ENCODE peak calls at places on chromosome 1, in ten cellular contexts. One of them, this sample, is unnamed.
A peak's percentile ranks its signal among the peaks of the same experiment; 100 is the strongest.

GRCh38 chr1:117007719-117008013 is 6.1 kb downstream of the CD101 start:
- DNase-seq in HepG2: no peak
- DNase-seq in spleen: no peak
- DNase-seq in sigmoid colon: no peak
- DNase-seq in right lobe of liver: no peak
- DNase-seq in stomach: no peak
- DNase-seq in ovary: no peak
- DNase-seq in heart left ventricle: no peak
- DNase-seq in gastrocnemius medialis: no peak
- DNase-seq in vagina: no peak
- DNase-seq in this sample: no peak

GRCh38 chr1:210089848-210090247 is 142.7 kb upstream of the SERTAD4 start:
- DNase-seq in HepG2: no peak
- DNase-seq in right lobe of liver: no peak
- DNase-seq in spleen: no peak
- DNase-seq in heart left ventricle: no peak
- DNase-seq in gastrocnemius medialis: no peak
- DNase-seq in ovary: no peak
- DNase-seq in sigmoid colon: no peak
- DNase-seq in stomach: no peak
- DNase-seq in vagina: no peak
- DNase-seq in this sample: no peak

GRCh38 chr1:180269848-180270766 is 40.0 kb downstream of the LHX4 start:
- DNase-seq in sigmoid colon: peak; percentile 73
- DNase-seq in right lobe of liver: no peak
- DNase-seq in ovary: no peak
- DNase-seq in heart left ventricle: no peak
- DNase-seq in spleen: peak; percentile 59
- DNase-seq in HepG2: peak; percentile 69
- DNase-seq in vagina: peak; percentile 70
- DNase-seq in stomach: peak; percentile 46
- DNase-seq in gastrocnemius medialis: peak; percentile 16
- DNase-seq in this sample: no peak

GRCh38 chr1:54883349-54884102 is 3.5 kb downstream of the DHCR24 start:
- DNase-seq in right lobe of liver: no peak
- DNase-seq in heart left ventricle: no peak
- DNase-seq in HepG2: peak; percentile 76
- DNase-seq in vagina: no peak
- DNase-seq in ovary: no peak
- DNase-seq in sigmoid colon: no peak
- DNase-seq in spleen: no peak
- DNase-seq in gastrocnemius medialis: peak; percentile 58
- DNase-seq in stomach: no peak
- DNase-seq in this sample: no peak

GRCh38 chr1:167293057-167293456 is 72.4 kb downstream of the POU2F1 start:
- DNase-seq in sigmoid colon: no peak
- DNase-seq in ovary: no peak
- DNase-seq in right lobe of liver: no peak
- DNase-seq in vagina: no peak
- DNase-seq in heart left ventricle: no peak
- DNase-seq in gastrocnemius medialis: no peak
- DNase-seq in spleen: no peak
- DNase-seq in stomach: no peak
- DNase-seq in HepG2: no peak
- DNase-seq in this sample: no peak

GRCh38 chr1:45802343-45803298 is 791 bp upstream of the MAST2 start:
- DNase-seq in heart left ventricle: peak; percentile 91
- DNase-seq in ovary: peak; percentile 81
- DNase-seq in vagina: peak; percentile 95
- DNase-seq in spleen: no peak
- DNase-seq in right lobe of liver: no peak
- DNase-seq in sigmoid colon: peak; percentile 94
- DNase-seq in HepG2: peak; percentile 84
- DNase-seq in gastrocnemius medialis: peak; percentile 92
- DNase-seq in stomach: peak; percentile 59
- DNase-seq in this sample: peak; percentile 68

GRCh38 chr1:39857479-39857878 is 25.8 kb downstream of the TRIT1 start:
- DNase-seq in spleen: no peak
- DNase-seq in vagina: no peak
- DNase-seq in right lobe of liver: no peak
- DNase-seq in sigmoid colon: no peak
- DNase-seq in gastrocnemius medialis: no peak
- DNase-seq in HepG2: no peak
- DNase-seq in heart left ventricle: no peak
- DNase-seq in ovary: no peak
- DNase-seq in stomach: no peak
- DNase-seq in this sample: no peak

GRCh38 chr1:189619682-189620332 is 857.9 kb downstream of the BRINP3 start:
- DNase-seq in spleen: no peak
- DNase-seq in gastrocnemius medialis: no peak
- DNase-seq in stomach: no peak
- DNase-seq in ovary: no peak
- DNase-seq in heart left ventricle: no peak
- DNase-seq in vagina: no peak
- DNase-seq in HepG2: peak; percentile 15
- DNase-seq in right lobe of liver: no peak
- DNase-seq in sigmoid colon: no peak
- DNase-seq in this sample: no peak

GRCh38 chr1:86994061-86994460 is 79.6 kb downstream of the HS2ST1 start:
- DNase-seq in sigmoid colon: no peak
- DNase-seq in vagina: no peak
- DNase-seq in HepG2: no peak
- DNase-seq in heart left ventricle: no peak
- DNase-seq in spleen: no peak
- DNase-seq in ovary: no peak
- DNase-seq in right lobe of liver: no peak
- DNase-seq in stomach: no peak
- DNase-seq in gastrocnemius medialis: no peak
- DNase-seq in this sample: no peak

GRCh38 chr1:31683997-31684396 is 19.8 kb downstream of the COL16A1 start:
- DNase-seq in spleen: no peak
- DNase-seq in stomach: peak; percentile 56
- DNase-seq in heart left ventricle: no peak
- DNase-seq in ovary: no peak
- DNase-seq in gastrocnemius medialis: no peak
- DNase-seq in sigmoid colon: no peak
- DNase-seq in right lobe of liver: no peak
- DNase-seq in HepG2: no peak
- DNase-seq in vagina: no peak
- DNase-seq in this sample: no peak
- TF ChIP-seq POLR2A in spleen: no peak
- TF ChIP-seq POLR2A in stomach: no peak
- TF ChIP-seq POLR2A in heart left ventricle: no peak
- TF ChIP-seq POLR2A in ovary: no peak
- TF ChIP-seq POLR2A in gastrocnemius medialis: no peak
- TF ChIP-seq POLR2A in sigmoid colon: no peak
- TF ChIP-seq POLR2A in right lobe of liver: no peak
- TF ChIP-seq POLR2A in HepG2: no peak
- TF ChIP-seq POLR2A in vagina: no peak
- TF ChIP-seq POLR2A in this sample: no peak

GRCh38 chr1:23394176-23394575 is 24.5 kb upstream of the ZNF436 start:
- DNase-seq in gastrocnemius medialis: no peak
- DNase-seq in sigmoid colon: no peak
- DNase-seq in HepG2: no peak
- DNase-seq in ovary: peak; percentile 64
- DNase-seq in vagina: no peak
- DNase-seq in heart left ventricle: no peak
- DNase-seq in stomach: no peak
- DNase-seq in right lobe of liver: no peak
- DNase-seq in spleen: no peak
- DNase-seq in this sample: no peak
- H3K27ac ChIP-seq in gastrocnemius medialis: peak overlapping the region; percentile 61
- H3K27ac ChIP-seq in sigmoid colon: peak overlapping the region; percentile 73
- H3K27ac ChIP-seq in HepG2: no peak overlapping the region
- H3K27ac ChIP-seq in ovary: peak overlapping the region; percentile 35
- H3K27ac ChIP-seq in vagina: peak overlapping the region; percentile 64
- H3K27ac ChIP-seq in heart left ventricle: peak overlapping the region; percentile 50
- H3K27ac ChIP-seq in stomach: peak overlapping the region; percentile 74
- H3K27ac ChIP-seq in right lobe of liver: peak overlapping the region; percentile 23
- H3K27ac ChIP-seq in spleen: peak overlapping the region; percentile 83
- H3K27ac ChIP-seq in this sample: peak overlapping the region; percentile 85

GRCh38 chr1:8845104-8846097 is 28.0 kb upstream of the RERE start:
- DNase-seq in sigmoid colon: no peak
- DNase-seq in HepG2: no peak
- DNase-seq in stomach: no peak
- DNase-seq in gastrocnemius medialis: no peak
- DNase-seq in right lobe of liver: no peak
- DNase-seq in heart left ventricle: no peak
- DNase-seq in spleen: no peak
- DNase-seq in ovary: no peak
- DNase-seq in vagina: no peak
- DNase-seq in this sample: no peak

GRCh38 chr1:8851060-8851459 is 27.4 kb downstream of the ENO1 start:
- DNase-seq in gastrocnemius medialis: no peak
- DNase-seq in heart left ventricle: no peak
- DNase-seq in HepG2: no peak
- DNase-seq in spleen: no peak
- DNase-seq in stomach: no peak
- DNase-seq in sigmoid colon: no peak
- DNase-seq in vagina: no peak
- DNase-seq in ovary: no peak
- DNase-seq in right lobe of liver: no peak
- DNase-seq in this sample: no peak

GRCh38 chr1:8846263-8846662 is 28.8 kb upstream of the RERE start:
- DNase-seq in sigmoid colon: no peak
- DNase-seq in spleen: no peak
- DNase-seq in stomach: no peak
- DNase-seq in gastrocnemius medialis: no peak
- DNase-seq in right lobe of liver: no peak
- DNase-seq in heart left ventricle: no peak
- DNase-seq in vagina: no peak
- DNase-seq in HepG2: no peak
- DNase-seq in ovary: no peak
- DNase-seq in this sample: no peak

GRCh38 chr1:8847990-8848389 is 30.5 kb downstream of the ENO1 start:
- DNase-seq in vagina: no peak
- DNase-seq in sigmoid colon: no peak
- DNase-seq in heart left ventricle: no peak
- DNase-seq in HepG2: no peak
- DNase-seq in ovary: no peak
- DNase-seq in gastrocnemius medialis: no peak
- DNase-seq in right lobe of liver: peak; percentile 57
- DNase-seq in spleen: no peak
- DNase-seq in stomach: peak; percentile 64
- DNase-seq in this sample: no peak

DNA sequence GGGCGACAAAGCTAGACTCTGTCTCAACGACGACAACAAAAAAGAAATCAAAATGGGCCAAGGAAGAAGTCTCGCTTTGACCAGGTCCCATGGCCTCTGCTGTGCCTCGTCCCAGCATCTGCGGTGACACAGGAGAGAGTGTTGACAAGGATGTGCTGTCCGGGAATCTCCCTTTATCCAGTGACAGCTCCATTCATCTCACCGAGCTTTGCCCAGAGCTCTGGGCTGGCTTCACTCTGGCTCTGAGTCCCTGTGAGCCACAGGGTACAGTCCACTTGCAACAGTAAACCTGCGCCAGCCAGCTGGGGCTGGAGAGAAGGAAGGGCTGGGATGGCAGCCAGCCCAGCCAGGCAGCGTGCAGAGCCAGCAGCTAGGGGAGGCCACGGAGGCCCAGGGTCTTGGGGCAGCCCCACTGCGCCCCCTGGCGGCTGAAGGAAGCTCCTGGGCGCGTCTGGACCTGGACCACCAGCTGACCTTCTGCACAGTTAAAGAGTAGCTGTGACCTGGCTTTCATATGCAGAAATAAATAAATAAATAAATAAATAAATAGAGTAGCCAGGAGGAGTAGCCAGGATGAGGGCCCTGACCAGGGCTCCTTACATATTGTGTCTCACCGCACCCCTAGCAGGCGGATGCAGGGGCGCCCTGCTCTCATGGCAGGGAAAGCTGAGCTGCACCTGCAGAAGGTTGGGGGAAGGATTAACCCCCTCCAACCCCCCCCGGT is 29.7 kb downstream of the ENO1 start:
- DNase-seq in ovary: peak; percentile 87
- DNase-seq in heart left ventricle: peak; percentile 94
- DNase-seq in stomach: peak; percentile 95
- DNase-seq in sigmoid colon: peak; percentile 97
- DNase-seq in vagina: no peak
- DNase-seq in spleen: peak; percentile 95
- DNase-seq in gastrocnemius medialis: peak; percentile 89
- DNase-seq in right lobe of liver: peak; percentile 96
- DNase-seq in HepG2: peak; percentile 88
- DNase-seq in this sample: peak; percentile 94
- TF ChIP-seq POLR2A in ovary: no peak
- TF ChIP-seq POLR2A in heart left ventricle: no peak
- TF ChIP-seq POLR2A in stomach: no peak
- TF ChIP-seq POLR2A in sigmoid colon: no peak
- TF ChIP-seq POLR2A in vagina: no peak
- TF ChIP-seq POLR2A in spleen: no peak
- TF ChIP-seq POLR2A in gastrocnemius medialis: peak; percentile 23
- TF ChIP-seq POLR2A in right lobe of liver: no peak
- TF ChIP-seq POLR2A in HepG2: peak; percentile 16
- TF ChIP-seq POLR2A in this sample: no peak

GRCh38 chr1:200369706-200370105 is 40.1 kb downstream of the ZNF281 start:
- DNase-seq in ovary: no peak
- DNase-seq in HepG2: peak; percentile 40
- DNase-seq in vagina: no peak
- DNase-seq in right lobe of liver: no peak
- DNase-seq in spleen: no peak
- DNase-seq in gastrocnemius medialis: no peak
- DNase-seq in heart left ventricle: no peak
- DNase-seq in sigmoid colon: no peak
- DNase-seq in stomach: no peak
- DNase-seq in this sample: no peak
- H3K27ac ChIP-seq in ovary: no peak overlapping the region
- H3K27ac ChIP-seq in HepG2: peak overlapping the region; percentile 25
- H3K27ac ChIP-seq in vagina: no peak overlapping the region
- H3K27ac ChIP-seq in right lobe of liver: peak overlapping the region; percentile 34
- H3K27ac ChIP-seq in spleen: no peak overlapping the region
- H3K27ac ChIP-seq in gastrocnemius medialis: no peak overlapping the region
- H3K27ac ChIP-seq in heart left ventricle: no peak overlapping the region
- H3K27ac ChIP-seq in sigmoid colon: no peak overlapping the region
- H3K27ac ChIP-seq in stomach: no peak overlapping the region
- H3K27ac ChIP-seq in this sample: no peak overlapping the region

DNA sequence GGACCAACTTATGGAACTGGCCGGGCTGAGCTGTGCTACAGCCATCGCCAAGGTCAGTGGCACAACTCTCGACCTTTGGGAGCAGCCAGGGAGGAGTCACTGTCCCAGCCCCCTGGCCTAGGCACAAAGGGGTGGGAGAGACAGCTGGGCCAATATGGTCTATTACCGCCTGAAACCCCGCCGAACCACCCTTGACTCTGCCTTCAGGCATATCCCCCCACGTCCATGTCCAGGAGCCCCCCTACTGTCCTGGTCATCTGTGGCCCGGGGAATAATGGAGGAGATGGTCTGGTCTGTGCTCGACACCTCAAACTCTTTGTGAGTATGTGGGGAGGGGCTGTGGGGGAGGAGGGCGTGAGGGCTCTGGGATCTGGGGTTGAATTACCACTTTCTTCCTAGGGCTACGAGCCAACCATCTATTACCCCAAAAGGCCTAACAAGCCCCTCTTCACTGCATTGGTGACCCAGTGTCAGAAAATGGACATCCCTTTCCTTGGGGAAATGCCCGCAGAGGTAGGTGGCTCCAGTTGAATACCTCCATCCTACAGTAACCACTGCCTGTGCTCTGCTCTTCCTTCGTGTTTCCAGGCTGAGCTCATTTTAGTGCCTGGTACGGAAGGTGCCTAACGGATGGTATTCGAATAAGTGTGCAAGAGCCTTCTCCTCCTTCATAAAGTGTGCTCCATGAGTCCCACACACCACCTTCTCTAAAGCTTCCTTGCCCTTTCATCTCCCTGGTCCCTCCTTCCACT is 758 bp downstream of the NAXE start:
- DNase-seq in right lobe of liver: no peak
- DNase-seq in HepG2: no peak
- DNase-seq in stomach: no peak
- DNase-seq in gastrocnemius medialis: no peak
- DNase-seq in vagina: no peak
- DNase-seq in sigmoid colon: no peak
- DNase-seq in spleen: no peak
- DNase-seq in heart left ventricle: no peak
- DNase-seq in ovary: no peak
- DNase-seq in this sample: no peak
- TF ChIP-seq POLR2A in right lobe of liver: no peak
- TF ChIP-seq POLR2A in HepG2: no peak
- TF ChIP-seq POLR2A in stomach: no peak
- TF ChIP-seq POLR2A in gastrocnemius medialis: no peak
- TF ChIP-seq POLR2A in vagina: no peak
- TF ChIP-seq POLR2A in sigmoid colon: no peak
- TF ChIP-seq POLR2A in spleen: no peak
- TF ChIP-seq POLR2A in heart left ventricle: no peak
- TF ChIP-seq POLR2A in ovary: no peak
- TF ChIP-seq POLR2A in this sample: no peak